ENCODE peak calls at places on chromosomes 12 and 14, in nine cellular contexts. Y is neural progenitor cell, N is lung, J is AG10803, D is choroid plexus epithelial cell, H is cardiac fibroblast, R is mucosa of descending colon, K is colonic mucosa, E is Caco-2. A is an unnamed sample.

GRCh38 chr14:55585854-55586253 is 5.8 kb downstream of the KTN1 start:
- DNase-seq in Y (no peak), N (no peak), J (peak; percentile 16), D (peak; percentile 59), H (no peak), R (no peak), K (no peak), E (no peak), A (peak; percentile 49)

GRCh38 chr12:28611115-28611435 is 420.8 kb downstream of the CCDC91 start:
- DNase-seq in Y (no peak), N (no peak), J (peak; percentile 82), D (peak; percentile 95), H (peak; percentile 90), R (no peak), K (no peak), E (no peak), A (peak; percentile 90)

GRCh38 chr14:91341331-91342242 is 76.0 kb downstream of the CCDC88C start:
- DNase-seq in Y (no peak), N (no peak), J (no peak), D (no peak), H (no peak), R (no peak), K (no peak), E (no peak), A (no peak)

GRCh38 chr14:96626916-96627315 is 124.7 kb downstream of the PAPOLA start:
- DNase-seq in Y (no peak), N (no peak), J (no peak), D (no peak), H (no peak), R (no peak), K (no peak), E (no peak), A (no peak)

GRCh38 chr14:90291699-90292098 is 35.3 kb downstream of the PSMC1 start:
- DNase-seq in Y (no peak), N (no peak), J (no peak), D (no peak), H (no peak), R (no peak), K (no peak), E (no peak), A (no peak)

GRCh38 chr14:104818714-104819161 is 17.8 kb downstream of the ZBTB42 start:
- DNase-seq in Y (no peak), N (no peak), J (no peak), D (no peak), H (no peak), R (peak; percentile 13), K (peak; percentile 16), E (no peak), A (no peak)

GRCh38 chr14:21121106-21121505 is 20.2 kb downstream of the TMEM253 start:
- DNase-seq in Y (no peak), N (no peak), J (no peak), D (no peak), H (no peak), R (no peak), K (no peak), E (no peak), A (no peak)

GRCh38 chr12:55407866-55408265 is 7.5 kb downstream of the OR6C65 start:
- DNase-seq in Y (no peak), N (no peak), J (no peak), D (no peak), H (no peak), R (no peak), K (no peak), E (no peak), A (no peak)

GRCh38 chr12:29889737-29890136 is 106.0 kb upstream of the TMTC1 start:
- DNase-seq in Y (peak; percentile 84), N (peak; percentile 55), J (no peak), D (peak; percentile 72), H (peak; percentile 69), R (peak; percentile 36), K (peak; percentile 41), E (peak; percentile 19), A (peak; percentile 70)

GRCh38 chr14:36949371-36949770 is 223.0 kb downstream of the SLC25A21 start:
- DNase-seq in Y (no peak), N (no peak), J (no peak), D (no peak), H (no peak), R (no peak), K (no peak), E (no peak), A (no peak)

GRCh38 chr12:93991882-93992415 is 156.4 kb upstream of the PLXNC1 start:
- DNase-seq in Y (no peak), N (no peak), J (peak; percentile 56), D (no peak), H (peak; percentile 5), R (no peak), K (no peak), E (no peak), A (no peak)
- H3K4me3 ChIP-seq in Y (no peak overlapping the region), N (no peak overlapping the region), J (no peak overlapping the region), D (no peak overlapping the region), H (no peak overlapping the region), R (no peak overlapping the region), K (no peak overlapping the region), E (no peak overlapping the region), A (no peak overlapping the region)

GRCh38 chr12:12984119-12984518 is 15.9 kb downstream of the HEBP1 start:
- DNase-seq in Y (no peak), N (no peak), J (no peak), D (no peak), H (no peak), R (no peak), K (no peak), E (no peak), A (no peak)

GRCh38 chr12:12987421-12987820 is 12.6 kb downstream of the HEBP1 start:
- DNase-seq in Y (no peak), N (no peak), J (no peak), D (no peak), H (no peak), R (no peak), K (no peak), E (no peak), A (no peak)

GRCh38 chr12:12983420-12984035 is 16.5 kb downstream of the HEBP1 start:
- DNase-seq in Y (no peak), N (no peak), J (peak; percentile 66), D (peak; percentile 80), H (peak; percentile 81), R (peak; percentile 66), K (peak; percentile 42), E (peak; percentile 70), A (peak; percentile 84)

GRCh38 chr12:12986775-12987332 is 13.2 kb downstream of the HEBP1 start:
- DNase-seq in Y (no peak), N (no peak), J (no peak), D (no peak), H (no peak), R (no peak), K (no peak), E (no peak), A (no peak)

DNA sequence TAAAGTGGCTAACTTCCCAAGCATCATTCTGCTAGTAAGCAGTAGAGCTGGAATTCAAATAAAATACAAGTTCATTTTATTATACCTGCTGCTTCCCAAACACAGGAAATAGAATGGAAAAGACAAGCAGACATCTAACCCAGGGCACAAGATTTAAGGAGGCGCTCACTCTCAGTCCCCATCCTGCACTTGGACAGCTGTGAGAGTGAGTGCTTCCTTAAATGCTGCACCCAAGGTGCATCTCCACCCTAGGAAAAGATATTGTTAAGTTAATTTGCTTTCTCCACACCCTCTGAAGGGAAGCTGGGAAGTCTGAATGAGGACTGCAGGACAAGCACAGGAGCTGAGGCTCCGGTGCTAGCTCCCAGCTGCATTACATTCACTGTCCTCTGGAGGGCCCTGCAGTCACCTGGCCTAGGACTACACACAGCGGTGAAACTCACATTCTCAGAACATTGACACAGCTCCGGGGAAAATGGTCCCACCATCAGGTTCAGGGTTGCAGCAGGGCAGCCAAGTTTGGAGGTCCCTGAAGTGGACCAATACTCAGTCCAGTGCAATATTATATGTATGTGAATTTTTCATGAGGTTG is 14.2 kb downstream of the HEBP1 start:
- DNase-seq in Y (peak; percentile 56), N (no peak), J (no peak), D (peak; percentile 66), H (peak; percentile 45), R (peak; percentile 32), K (peak; percentile 39), E (peak; percentile 59), A (peak; percentile 52)
- TF ChIP-seq CTCF in Y (peak; percentile 69), N (no peak), J (peak; percentile 57), D (peak; percentile 77), H (peak; percentile 69), R (peak; percentile 36), K (peak; percentile 38), E (peak; percentile 63), A (peak; percentile 65)

GRCh38 chr12:107449891-107450290 is 235.7 kb upstream of the PWP1 start:
- DNase-seq in Y (no peak), N (no peak), J (peak; percentile 17), D (no peak), H (no peak), R (no peak), K (no peak), E (no peak), A (no peak)

GRCh38 chr12:107447336-107447735 is 238.3 kb upstream of the PWP1 start:
- DNase-seq in Y (no peak), N (no peak), J (no peak), D (no peak), H (no peak), R (no peak), K (no peak), E (no peak), A (no peak)

GRCh38 chr12:107448198-107448597 is 237.4 kb upstream of the PWP1 start:
- DNase-seq in Y (peak; percentile 73), N (no peak), J (no peak), D (peak; percentile 49), H (no peak), R (peak; percentile 45), K (no peak), E (peak; percentile 12), A (peak; percentile 16)

GRCh38 chr12:107451246-107451645 is 234.4 kb upstream of the PWP1 start:
- DNase-seq in Y (no peak), N (no peak), J (no peak), D (no peak), H (no peak), R (no peak), K (no peak), E (no peak), A (no peak)

GRCh38 chr12:107450541-107450940 is 235.1 kb upstream of the PWP1 start:
- DNase-seq in Y (peak; percentile 29), N (no peak), J (no peak), D (no peak), H (no peak), R (no peak), K (no peak), E (peak; percentile 11), A (no peak)
- H3K4me3 ChIP-seq in Y (no peak overlapping the region), N (no peak overlapping the region), J (no peak overlapping the region), D (no peak overlapping the region), H (no peak overlapping the region), R (no peak overlapping the region), K (no peak overlapping the region), E (no peak overlapping the region), A (no peak overlapping the region)

DNA sequence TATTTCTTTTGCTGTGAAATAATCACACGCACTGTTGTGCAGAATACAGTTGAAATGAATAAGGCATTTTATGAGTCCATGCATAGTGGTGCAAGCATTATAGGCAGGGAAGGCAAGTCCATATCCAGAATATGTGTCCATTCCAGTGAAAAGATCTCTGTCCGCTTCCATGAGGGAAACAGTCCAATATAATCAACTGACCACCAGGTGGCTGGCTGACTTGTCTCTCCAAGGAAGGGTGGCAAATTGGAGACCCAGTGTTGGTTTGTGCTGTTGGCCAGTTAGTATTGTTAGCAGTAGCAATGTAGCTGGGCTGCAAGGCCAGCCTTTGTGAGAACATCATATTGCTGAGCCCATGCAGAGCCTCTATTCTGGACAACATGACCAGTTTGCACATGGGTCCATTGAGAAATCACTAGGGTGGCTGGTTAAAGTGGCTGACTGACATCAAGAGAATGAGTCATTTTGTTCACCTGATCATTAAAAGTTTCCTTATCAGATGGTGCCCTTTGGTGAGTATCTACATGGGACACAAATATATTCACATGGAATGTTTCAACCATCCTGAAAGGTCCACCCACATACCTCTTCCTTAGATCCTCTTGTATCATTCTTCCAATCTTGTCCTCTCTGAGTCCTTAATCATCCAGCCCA is 17.3 kb upstream of the YAF2 start:
- DNase-seq in Y (no peak), N (no peak), J (no peak), D (no peak), H (no peak), R (no peak), K (no peak), E (no peak), A (no peak)
- TF ChIP-seq CTCF in Y (no peak), N (no peak), J (no peak), D (peak; percentile 24), H (no peak), R (no peak), K (no peak), E (no peak), A (peak; percentile 2)